ENCODE peak calls at places on chromosomes 4 and X, in six cellular contexts. Y, Q, M, P, E and H are unnamed samples.

GRCh38 chr4:93237526-93237925 is 591.0 kb upstream of the ATOH1 start:
- DNase-seq in P (no peak), Y (no peak), Q (no peak), M (no peak), E (no peak), H (no peak)

GRCh38 chrX:11381464-11381863 is 88.3 kb downstream of the AMELX start:
- DNase-seq in P (peak; percentile 36), E (peak; percentile 30), Y (peak; percentile 25), M (no peak), Q (peak; percentile 62), H (peak; percentile 11)

GRCh38 chrX:9765737-9766098 is at the start of gene GPR143:
- DNase-seq in M (no peak), Q (peak; percentile 54), Y (no peak), P (no peak), E (no peak), H (peak; percentile 36)

GRCh38 chr4:188986271-188986689 is 847.0 kb downstream of the TRIML1 start:
- DNase-seq in M (no peak), P (no peak), Q (no peak), E (no peak), Y (peak; percentile 1), H (no peak)

GRCh38 chr4:112361181-112361791 is 64.1 kb downstream of the ALPK1 start:
- DNase-seq in M (peak; percentile 44), Q (peak; percentile 88), P (no peak), E (peak; percentile 82), Y (peak; percentile 42), H (peak; percentile 69)

GRCh38 chrX:145923376-145923775 is 105.7 kb downstream of the SLITRK2 start:
- DNase-seq in Y (no peak), Q (peak; percentile 23), M (peak; percentile 0), E (no peak), P (no peak), H (no peak)

GRCh38 chr4:8664031-8664805 is 71.7 kb downstream of the CPZ start:
- DNase-seq in M (no peak), P (no peak), E (no peak), Y (no peak), Q (no peak), H (no peak)

GRCh38 chr4:168039593-168039992 is 52.7 kb upstream of the ANXA10 start:
- DNase-seq in Y (no peak), P (no peak), Q (peak; percentile 26), E (no peak), M (no peak), H (no peak)

GRCh38 chr4:138238521-138239292 is 3.4 kb downstream of the SLC7A11 start:
- DNase-seq in Y (no peak), P (no peak), Q (no peak), M (no peak), E (no peak), H (no peak)

GRCh38 chr4:82753238-82753637 is 45.4 kb downstream of the SCD5 start:
- DNase-seq in E (no peak), Y (no peak), P (no peak), Q (no peak), M (no peak), H (no peak)

GRCh38 chrX:110418857-110419249 is 60.2 kb downstream of the RTL9 start:
- DNase-seq in P (no peak), Q (no peak), E (no peak), Y (no peak), M (no peak), H (no peak)

GRCh38 chr4:183722738-183723560 is 63.9 kb downstream of the TRAPPC11 start:
- DNase-seq in P (no peak), Y (no peak), E (peak; percentile 25), Q (peak; percentile 79), M (peak; percentile 13), H (peak; percentile 70)

GRCh38 chr4:145066063-145066501 is 31.9 kb downstream of the ANAPC10 start:
- DNase-seq in P (no peak), Q (peak; percentile 77), E (no peak), Y (no peak), M (no peak), H (no peak)

GRCh38 chr4:30753316-30753715 is 33.1 kb downstream of the PCDH7 start:
- DNase-seq in P (no peak), M (no peak), Y (no peak), E (no peak), Q (no peak), H (no peak)

GRCh38 chrX:2316534-2316933 is 184.2 kb downstream of the DHRSX start:
- DNase-seq in P (no peak), E (no peak), Y (peak; percentile 10), Q (no peak), M (no peak), H (no peak)

GRCh38 chr4:108313546-108314339 is 145.0 kb upstream of the LEF1 start:
- DNase-seq in Y (no peak), E (no peak), Q (peak; percentile 19), P (no peak), M (no peak), H (no peak)

GRCh38 chr4:108314900-108315589 is 146.3 kb upstream of the LEF1 start:
- DNase-seq in E (no peak), P (no peak), Y (no peak), M (no peak), Q (no peak), H (no peak)

GRCh38 chr4:108317377-108317776 is 148.6 kb upstream of the LEF1 start:
- DNase-seq in M (no peak), Y (no peak), Q (no peak), E (no peak), P (no peak), H (no peak)

GRCh38 chr4:108320066-108320465 is 151.3 kb upstream of the LEF1 start:
- DNase-seq in Q (no peak), Y (no peak), E (no peak), P (no peak), M (no peak), H (no peak)

GRCh38 chr4:108315699-108316098 is 147.0 kb upstream of the LEF1 start:
- DNase-seq in P (no peak), Y (no peak), E (no peak), M (no peak), Q (no peak), H (no peak)
- TF ChIP-seq CREB1 in P (no peak), Y (no peak), E (no peak), M (no peak), Q (no peak), H (no peak)

DNA sequence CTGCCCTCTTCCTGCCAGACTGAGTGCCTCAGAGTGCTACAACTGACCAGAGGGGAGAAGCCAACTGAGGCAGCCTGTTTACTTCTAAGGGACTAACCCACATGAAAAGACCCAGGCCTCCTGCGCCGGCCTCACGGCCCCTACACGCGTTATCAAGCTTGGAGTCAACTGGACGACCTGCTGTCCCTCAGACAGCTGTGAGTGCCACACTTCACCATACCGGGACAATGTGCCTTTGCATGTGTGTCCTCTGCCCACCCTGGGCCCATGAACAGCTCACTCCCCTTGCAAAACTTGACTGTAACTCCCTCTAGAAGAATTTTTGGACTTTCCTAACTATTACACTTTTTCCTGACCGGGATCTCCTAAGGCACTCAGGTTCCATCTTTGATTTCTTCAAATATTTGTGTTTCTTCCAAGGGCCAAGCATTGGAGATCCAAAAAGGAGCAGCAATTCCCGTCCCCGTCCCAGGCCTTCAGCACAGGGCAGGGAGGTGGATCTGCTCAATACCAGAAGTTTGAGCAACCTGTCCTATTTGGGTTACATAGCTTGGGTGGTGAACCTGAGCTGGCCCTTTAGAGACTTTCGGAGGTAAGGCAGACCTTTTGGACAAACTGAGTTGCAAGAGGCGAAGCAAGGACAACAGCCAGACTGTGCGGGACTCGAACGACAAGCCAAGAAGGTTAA is 1.7 kb downstream of the NOP14 start:
- DNase-seq in P (peak; percentile 43), Q (peak; percentile 16), M (no peak), Y (peak; percentile 44), E (no peak), H (no peak)
- TF ChIP-seq CREB1 in P (no peak), Q (no peak), M (no peak), Y (no peak), E (no peak), H (no peak)

DNA sequence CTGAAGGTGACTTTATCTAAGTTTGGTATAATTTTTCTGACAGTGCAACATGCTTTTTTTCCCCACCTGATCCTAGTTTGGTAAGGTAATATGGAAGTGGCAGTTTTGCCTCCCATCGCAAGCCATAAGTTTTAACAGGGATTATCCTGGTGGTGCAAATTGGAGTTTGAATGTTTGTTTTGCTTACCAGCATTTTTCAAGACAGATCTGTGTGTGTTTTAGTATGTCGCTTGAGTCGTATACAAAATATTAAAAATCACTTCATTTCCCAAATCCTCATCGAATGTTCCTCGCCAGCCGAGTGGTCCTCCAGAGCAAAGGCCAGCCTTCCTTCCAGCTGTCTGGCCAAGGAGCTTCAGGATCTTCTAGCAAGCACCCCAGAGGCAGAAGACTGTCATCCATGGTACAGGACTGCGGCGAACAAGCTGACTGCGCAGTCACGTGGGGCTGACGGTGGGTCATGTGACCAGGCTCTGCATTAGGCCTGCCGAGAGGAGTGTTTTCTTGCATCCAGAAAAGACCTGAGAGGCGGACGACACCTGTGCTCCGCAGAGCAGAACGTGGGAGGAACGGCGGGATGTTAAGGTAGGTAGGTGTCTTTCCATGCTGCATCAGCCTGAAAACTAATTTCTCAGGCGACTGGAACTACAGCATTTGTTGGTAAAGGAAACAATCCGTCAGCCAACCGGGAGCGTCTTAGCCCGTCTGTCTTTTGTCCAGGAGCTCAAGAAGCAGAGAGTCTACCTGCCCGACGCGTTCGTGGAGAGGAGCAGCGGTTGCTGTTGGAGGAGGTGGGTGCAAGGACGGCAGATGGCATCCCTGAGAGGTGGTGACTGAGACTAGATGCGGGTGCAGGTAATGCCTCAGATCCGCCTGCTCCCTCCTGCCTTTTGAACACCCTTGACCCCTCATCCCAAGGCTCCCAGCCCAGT is at the start of gene GPRASP3:
- DNase-seq in P (peak; percentile 59), Q (peak; percentile 74), E (no peak), M (no peak), Y (no peak), H (peak; percentile 70)
- TF ChIP-seq CREB1 in P (no peak), Q (peak; percentile 62), E (no peak), M (peak; percentile 52), Y (no peak), H (no peak)

DNA sequence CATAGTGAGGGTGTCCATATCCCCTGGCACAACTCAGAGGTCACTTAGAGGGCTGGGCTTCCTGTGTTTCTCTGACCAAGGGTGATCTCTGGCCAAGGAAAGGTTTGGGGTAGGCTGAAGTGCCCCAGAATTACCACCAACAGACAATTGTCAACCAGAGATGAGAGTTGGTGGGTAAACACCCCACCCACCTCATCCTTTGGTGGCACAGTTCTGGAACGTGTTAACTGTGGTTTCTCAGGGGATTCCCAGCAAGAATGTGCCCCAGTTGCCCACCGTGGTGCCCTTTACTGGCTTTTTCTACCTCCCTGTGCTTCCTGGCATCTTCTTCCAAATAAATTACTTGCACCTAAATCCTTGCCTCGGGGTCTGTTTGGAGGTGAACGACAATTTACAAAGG is 17.1 kb downstream of the GRPR start:
- DNase-seq in E (no peak), M (no peak), P (no peak), Y (no peak), Q (no peak), H (no peak)
- TF ChIP-seq CREB1 in E (no peak), M (no peak), P (no peak), Y (no peak), Q (no peak), H (no peak)

DNA sequence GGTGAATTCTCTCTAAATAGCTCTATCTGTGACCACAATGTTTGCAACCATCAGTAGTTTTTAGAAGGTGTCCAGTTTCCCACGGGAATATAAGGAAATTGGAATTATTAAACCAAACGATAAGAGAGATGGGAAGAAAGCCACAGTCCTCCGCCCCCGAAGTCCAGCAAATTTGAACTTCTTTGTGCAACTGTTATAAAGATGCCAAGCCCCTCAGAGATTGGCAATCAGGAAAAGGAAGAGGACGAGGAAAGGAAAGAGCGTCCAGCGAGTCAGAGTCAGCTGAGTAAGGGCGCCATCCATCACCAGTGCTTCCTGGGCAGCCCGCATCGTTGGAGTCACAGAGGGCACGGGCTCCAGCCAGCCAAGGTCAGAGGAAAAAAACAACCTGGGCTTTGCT is 35.8 kb downstream of the LDB2 start:
- DNase-seq in M (no peak), Q (no peak), P (no peak), Y (no peak), E (no peak), H (no peak)
- TF ChIP-seq CREB1 in M (no peak), Q (no peak), P (no peak), Y (no peak), E (no peak), H (no peak)